ENCODE peak calls at places on chromosome 5, in five cellular contexts. One of them, this sample, is unnamed.

GRCh38 chr5:172502410-172502809 is 48.1 kb upstream of the SH3PXD2B start:
- DNase-seq in AG04450: no peak
- DNase-seq in IMR-90: no peak
- DNase-seq in sigmoid colon: peak; percentile 47
- DNase-seq in fibroblast of pulmonary artery: no peak
- DNase-seq in this sample: no peak

GRCh38 chr5:59565551-59565950 is 328.0 kb downstream of the PDE4D start:
- DNase-seq in AG04450: no peak
- DNase-seq in IMR-90: no peak
- DNase-seq in sigmoid colon: no peak
- DNase-seq in fibroblast of pulmonary artery: no peak
- DNase-seq in this sample: no peak

GRCh38 chr5:151956720-151957119 is 32.1 kb upstream of the GLRA1 start:
- DNase-seq in AG04450: no peak
- DNase-seq in IMR-90: no peak
- DNase-seq in sigmoid colon: no peak
- DNase-seq in fibroblast of pulmonary artery: no peak
- DNase-seq in this sample: no peak

GRCh38 chr5:37787742-37788141 is 52.1 kb downstream of the GDNF start:
- DNase-seq in AG04450: no peak
- DNase-seq in IMR-90: no peak
- DNase-seq in sigmoid colon: no peak
- DNase-seq in fibroblast of pulmonary artery: no peak
- DNase-seq in this sample: no peak

GRCh38 chr5:30804739-30805313 is 388.7 kb upstream of the CDH6 start:
- DNase-seq in AG04450: peak; percentile 11
- DNase-seq in IMR-90: peak; percentile 62
- DNase-seq in sigmoid colon: no peak
- DNase-seq in fibroblast of pulmonary artery: peak; percentile 35
- DNase-seq in this sample: no peak

GRCh38 chr5:55101556-55102276 is 730 bp upstream of the GZMA start:
- DNase-seq in AG04450: no peak
- DNase-seq in IMR-90: no peak
- DNase-seq in sigmoid colon: no peak
- DNase-seq in fibroblast of pulmonary artery: no peak
- DNase-seq in this sample: no peak

GRCh38 chr5:61301820-61302563 is 30.1 kb upstream of the ZSWIM6 start:
- DNase-seq in AG04450: peak; percentile 99
- DNase-seq in IMR-90: peak; percentile 100
- DNase-seq in sigmoid colon: peak; percentile 85
- DNase-seq in fibroblast of pulmonary artery: peak; percentile 99
- DNase-seq in this sample: peak; percentile 99

GRCh38 chr5:103908327-103909099 is 345.9 kb upstream of the NUDT12 start:
- DNase-seq in AG04450: no peak
- DNase-seq in IMR-90: no peak
- DNase-seq in sigmoid colon: no peak
- DNase-seq in fibroblast of pulmonary artery: no peak
- DNase-seq in this sample: no peak

GRCh38 chr5:158797498-158797845 is 302.2 kb downstream of the EBF1 start:
- DNase-seq in AG04450: no peak
- DNase-seq in IMR-90: no peak
- DNase-seq in sigmoid colon: no peak
- DNase-seq in fibroblast of pulmonary artery: no peak
- DNase-seq in this sample: no peak

GRCh38 chr5:59164041-59164830 is 581.4 kb downstream of the RAB3C start:
- DNase-seq in AG04450: peak; percentile 20
- DNase-seq in IMR-90: peak; percentile 86
- DNase-seq in sigmoid colon: no peak
- DNase-seq in fibroblast of pulmonary artery: no peak
- DNase-seq in this sample: peak; percentile 36

GRCh38 chr5:173872887-173873286 is 15.3 kb upstream of the CPEB4 start:
- DNase-seq in AG04450: no peak
- DNase-seq in IMR-90: no peak
- DNase-seq in sigmoid colon: no peak
- DNase-seq in fibroblast of pulmonary artery: no peak
- DNase-seq in this sample: no peak

GRCh38 chr5:27944471-27944870 is 906.1 kb upstream of the CDH9 start:
- DNase-seq in AG04450: no peak
- DNase-seq in IMR-90: no peak
- DNase-seq in sigmoid colon: no peak
- DNase-seq in fibroblast of pulmonary artery: no peak
- DNase-seq in this sample: no peak

GRCh38 chr5:157186309-157187045 is 5.8 kb downstream of the ITK start:
- DNase-seq in AG04450: no peak
- DNase-seq in IMR-90: no peak
- DNase-seq in sigmoid colon: no peak
- DNase-seq in fibroblast of pulmonary artery: no peak
- DNase-seq in this sample: no peak

GRCh38 chr5:54455413-54456157 is at the start of gene HSPB3:
- DNase-seq in AG04450: no peak
- DNase-seq in IMR-90: peak; percentile 45
- DNase-seq in sigmoid colon: peak; percentile 74
- DNase-seq in fibroblast of pulmonary artery: peak; percentile 48
- DNase-seq in this sample: peak; percentile 65

GRCh38 chr5:58185397-58186195 is 274.3 kb downstream of the PLK2 start:
- DNase-seq in AG04450: no peak
- DNase-seq in IMR-90: peak; percentile 28
- DNase-seq in sigmoid colon: no peak
- DNase-seq in fibroblast of pulmonary artery: no peak
- DNase-seq in this sample: no peak

GRCh38 chr5:150412319-150413175 is at the start of gene CD74:
- DNase-seq in AG04450: no peak
- DNase-seq in IMR-90: peak; percentile 20
- DNase-seq in sigmoid colon: peak; percentile 89
- DNase-seq in fibroblast of pulmonary artery: peak; percentile 23
- DNase-seq in this sample: peak; percentile 44

GRCh38 chr5:52725065-52725746 is 62.5 kb upstream of the ITGA1 start:
- DNase-seq in AG04450: no peak
- DNase-seq in IMR-90: peak; percentile 12
- DNase-seq in sigmoid colon: no peak
- DNase-seq in fibroblast of pulmonary artery: peak; percentile 53
- DNase-seq in this sample: peak; percentile 56

GRCh38 chr5:178589180-178590140 is 733 bp downstream of the COL23A1 start:
- DNase-seq in AG04450: no peak
- DNase-seq in IMR-90: peak; percentile 11
- DNase-seq in sigmoid colon: no peak
- DNase-seq in fibroblast of pulmonary artery: peak; percentile 22
- DNase-seq in this sample: peak; percentile 23
- TF ChIP-seq CTCF in AG04450: no peak
- TF ChIP-seq CTCF in IMR-90: peak; percentile 20
- TF ChIP-seq CTCF in sigmoid colon: no peak
- TF ChIP-seq CTCF in fibroblast of pulmonary artery: no peak
- TF ChIP-seq CTCF in this sample: no peak

GRCh38 chr5:141100243-141100805 is at the start of gene PCDHB3:
- DNase-seq in AG04450: no peak
- DNase-seq in IMR-90: peak; percentile 16
- DNase-seq in sigmoid colon: no peak
- DNase-seq in fibroblast of pulmonary artery: peak; percentile 10
- DNase-seq in this sample: peak; percentile 21

GRCh38 chr5:141101059-141101458 is 786 bp downstream of the PCDHB3 start:
- DNase-seq in AG04450: no peak
- DNase-seq in IMR-90: no peak
- DNase-seq in sigmoid colon: no peak
- DNase-seq in fibroblast of pulmonary artery: no peak
- DNase-seq in this sample: no peak

GRCh38 chr5:141094481-141095262 is at the start of gene PCDHB2:
- DNase-seq in AG04450: no peak
- DNase-seq in IMR-90: peak; percentile 14
- DNase-seq in sigmoid colon: no peak
- DNase-seq in fibroblast of pulmonary artery: peak; percentile 17
- DNase-seq in this sample: peak; percentile 13

GRCh38 chr5:141095263-141095641 is 837 bp downstream of the PCDHB2 start:
- DNase-seq in AG04450: no peak
- DNase-seq in IMR-90: no peak
- DNase-seq in sigmoid colon: no peak
- DNase-seq in fibroblast of pulmonary artery: no peak
- DNase-seq in this sample: no peak
- H3K4me3 ChIP-seq in AG04450: no peak overlapping the region
- H3K4me3 ChIP-seq in IMR-90: peak overlapping the region; percentile 86
- H3K4me3 ChIP-seq in sigmoid colon: peak overlapping the region; percentile 38
- H3K4me3 ChIP-seq in fibroblast of pulmonary artery: no peak overlapping the region
- H3K4me3 ChIP-seq in this sample: no peak overlapping the region

GRCh38 chr5:141135718-141136266 is 786 bp downstream of the PCDHB5 start:
- DNase-seq in AG04450: no peak
- DNase-seq in IMR-90: no peak
- DNase-seq in sigmoid colon: no peak
- DNase-seq in fibroblast of pulmonary artery: no peak
- DNase-seq in this sample: no peak

DNA sequence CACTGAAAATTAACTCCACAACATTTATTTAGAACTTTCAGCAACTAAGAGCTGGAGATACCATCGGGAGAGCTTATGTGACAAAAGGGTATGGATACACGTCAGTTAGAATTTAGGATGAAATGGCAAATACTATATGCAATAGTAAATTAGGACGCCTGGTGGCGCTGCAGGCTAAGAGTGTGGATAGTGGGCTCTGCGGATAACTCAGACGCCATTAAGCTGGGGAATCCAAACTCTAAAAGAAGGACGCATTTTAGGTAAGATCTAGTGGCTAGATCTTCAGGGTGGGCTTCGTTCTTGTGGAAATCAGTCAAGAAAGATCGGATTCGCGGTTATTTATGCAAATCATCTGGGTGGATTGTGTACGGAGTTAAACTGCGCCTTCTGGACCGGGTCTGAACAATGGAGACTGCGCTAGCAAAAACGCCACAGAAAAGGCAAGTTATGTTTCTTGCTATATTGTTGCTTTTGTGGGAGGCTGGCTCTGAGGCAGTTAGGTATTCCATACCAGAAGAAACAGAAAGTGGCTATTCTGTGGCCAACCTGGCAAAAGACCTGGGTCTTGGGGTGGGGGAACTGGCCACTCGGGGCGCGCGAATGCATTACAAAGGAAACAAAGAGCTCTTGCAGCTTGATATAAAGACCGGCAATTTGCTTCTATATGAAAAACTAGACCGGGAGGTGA is at the start of gene PCDHB5:
- DNase-seq in AG04450: no peak
- DNase-seq in IMR-90: no peak
- DNase-seq in sigmoid colon: no peak
- DNase-seq in fibroblast of pulmonary artery: peak; percentile 27
- DNase-seq in this sample: peak; percentile 4
- TF ChIP-seq CTCF in AG04450: peak; percentile 18
- TF ChIP-seq CTCF in IMR-90: peak; percentile 25
- TF ChIP-seq CTCF in sigmoid colon: no peak
- TF ChIP-seq CTCF in fibroblast of pulmonary artery: peak; percentile 27
- TF ChIP-seq CTCF in this sample: peak; percentile 36

GRCh38 chr5:154481584-154482381 is 3.8 kb upstream of the HAND1 start:
- DNase-seq in AG04450: no peak
- DNase-seq in IMR-90: no peak
- DNase-seq in sigmoid colon: no peak
- DNase-seq in fibroblast of pulmonary artery: no peak
- DNase-seq in this sample: no peak

GRCh38 chr5:154484393-154484944 is 6.4 kb upstream of the HAND1 start:
- DNase-seq in AG04450: no peak
- DNase-seq in IMR-90: no peak
- DNase-seq in sigmoid colon: no peak
- DNase-seq in fibroblast of pulmonary artery: no peak
- DNase-seq in this sample: no peak

GRCh38 chr5:154482528-154483449 is 4.8 kb upstream of the HAND1 start:
- DNase-seq in AG04450: no peak
- DNase-seq in IMR-90: no peak
- DNase-seq in sigmoid colon: peak; percentile 89
- DNase-seq in fibroblast of pulmonary artery: no peak
- DNase-seq in this sample: peak; percentile 38

GRCh38 chr5:154485092-154485491 is 7.1 kb upstream of the HAND1 start:
- DNase-seq in AG04450: no peak
- DNase-seq in IMR-90: no peak
- DNase-seq in sigmoid colon: no peak
- DNase-seq in fibroblast of pulmonary artery: no peak
- DNase-seq in this sample: no peak

DNA sequence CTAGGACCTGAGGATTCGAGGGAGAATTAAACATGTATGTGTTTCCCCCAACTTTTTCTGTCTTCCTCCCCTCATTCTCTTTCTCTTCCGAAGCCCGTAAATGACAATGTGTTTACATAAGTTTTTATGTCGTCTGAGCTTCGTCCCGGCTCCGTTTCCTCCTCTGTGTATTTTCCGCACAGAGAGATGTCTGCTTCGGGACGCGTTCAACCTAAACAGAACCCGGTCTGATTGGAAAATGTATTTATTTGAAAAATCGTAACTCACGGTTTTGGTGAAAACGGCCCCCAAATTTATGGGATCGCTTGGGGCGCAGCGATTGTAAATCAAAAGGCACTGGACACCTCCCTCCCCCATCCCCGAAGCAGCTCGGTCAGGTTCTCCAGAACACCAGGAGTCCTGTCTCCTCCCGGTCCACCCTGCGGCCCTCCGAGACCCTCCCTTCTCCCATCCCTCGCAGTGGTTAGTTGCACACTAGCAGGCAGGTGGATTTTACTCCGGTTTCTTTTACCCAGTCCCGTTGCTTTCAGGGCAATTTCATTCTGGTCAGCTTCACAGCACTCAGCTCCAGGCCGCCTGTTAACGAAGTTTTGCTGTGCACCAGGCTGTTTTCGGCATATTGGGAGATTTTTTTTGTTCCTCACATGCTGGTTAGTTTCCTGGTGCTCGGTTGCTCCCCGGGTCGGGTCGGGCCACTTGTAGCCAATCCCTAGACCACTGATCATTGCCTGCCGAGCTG is 5.8 kb upstream of the HAND1 start:
- DNase-seq in AG04450: no peak
- DNase-seq in IMR-90: no peak
- DNase-seq in sigmoid colon: no peak
- DNase-seq in fibroblast of pulmonary artery: no peak
- DNase-seq in this sample: no peak
- H3K4me3 ChIP-seq in AG04450: no peak overlapping the region
- H3K4me3 ChIP-seq in IMR-90: no peak overlapping the region
- H3K4me3 ChIP-seq in sigmoid colon: peak overlapping the region; percentile 33
- H3K4me3 ChIP-seq in fibroblast of pulmonary artery: no peak overlapping the region
- H3K4me3 ChIP-seq in this sample: no peak overlapping the region

GRCh38 chr5:38809388-38810359 is 36.1 kb upstream of the OSMR start:
- DNase-seq in AG04450: peak; percentile 92
- DNase-seq in IMR-90: peak; percentile 92
- DNase-seq in sigmoid colon: peak; percentile 93
- DNase-seq in fibroblast of pulmonary artery: peak; percentile 94
- DNase-seq in this sample: peak; percentile 97
- TF ChIP-seq CTCF in AG04450: peak; percentile 90
- TF ChIP-seq CTCF in IMR-90: peak; percentile 99
- TF ChIP-seq CTCF in sigmoid colon: peak; percentile 79
- TF ChIP-seq CTCF in fibroblast of pulmonary artery: peak; percentile 91
- TF ChIP-seq CTCF in this sample: peak; percentile 81